ENCODE peak calls at places on chromosomes 6 and 20, in eight cellular contexts. Z is NCI-H2171 treated with DMSO at 0.1 percent for 48 hours, H is tibial artery, W is mucosa of gallbladder, Y is cardiac septum, P is hypothalamus, D is AG04450, J is NCI-H774. U is an unnamed sample.

GRCh38 chr6:158011478-158011920 is 29.8 kb downstream of the SYNJ2 start:
- DNase-seq in Z (no peak), H (no peak), W (no peak), Y (peak), P (no peak), D (no peak), J (no peak), U (no peak)

GRCh38 chr6:6856538-6857523 is 250.9 kb upstream of the RREB1 start:
- DNase-seq in Z (no peak), H (no peak), W (peak), Y (peak), P (no peak), D (no peak), J (no peak), U (peak)

GRCh38 chr6:82385961-82386360 is 22.3 kb downstream of the TPBG start:
- DNase-seq in Z (no peak), H (no peak), W (no peak), Y (no peak), P (no peak), D (no peak), J (peak), U (no peak)

GRCh38 chr6:111791415-111791814 is 81.8 kb downstream of the FYN start:
- DNase-seq in Z (no peak), H (no peak), W (no peak), Y (no peak), P (no peak), D (no peak), J (no peak), U (no peak)

GRCh38 chr6:124573953-124574352 is 388.3 kb upstream of the RNF217 start:
- DNase-seq in Z (peak), H (no peak), W (no peak), Y (no peak), P (no peak), D (no peak), J (peak), U (no peak)

GRCh38 chr20:49447946-49448809 is 34.3 kb downstream of the KCNB1 start:
- DNase-seq in Z (no peak), H (peak), W (peak), Y (no peak), P (no peak), D (no peak), J (no peak), U (no peak)

GRCh38 chr6:112343375-112343774 is 3.8 kb upstream of the RFPL4B start:
- DNase-seq in Z (peak), H (no peak), W (no peak), Y (no peak), P (no peak), D (no peak), J (peak), U (no peak)

GRCh38 chr6:44060622-44061374 is 66.5 kb downstream of the MRPL14 start:
- DNase-seq in Z (no peak), H (no peak), W (no peak), Y (no peak), P (no peak), D (no peak), J (no peak), U (no peak)

GRCh38 chr20:58981564-58982364 is 708 bp downstream of the NELFCD start:
- DNase-seq in Z (peak), H (no peak), W (no peak), Y (no peak), P (no peak), D (no peak), J (no peak), U (no peak)

GRCh38 chr6:17842014-17842776 is 135.5 kb upstream of the NUP153 start:
- DNase-seq in Z (no peak), H (no peak), W (no peak), Y (no peak), P (no peak), D (no peak), J (no peak), U (no peak)

GRCh38 chr6:17417817-17418216 is 24.4 kb downstream of the CAP2 start:
- DNase-seq in Z (no peak), H (no peak), W (no peak), Y (no peak), P (no peak), D (peak), J (no peak), U (no peak)

GRCh38 chr20:51492167-51493092 is 50.1 kb downstream of the NFATC2 start:
- DNase-seq in Z (no peak), H (peak), W (peak), Y (no peak), P (no peak), D (no peak), J (no peak), U (no peak)

GRCh38 chr6:159169557-159170332 is 545 bp downstream of the FNDC1 start:
- DNase-seq in Z (peak), H (no peak), W (no peak), Y (no peak), P (no peak), D (no peak), J (no peak), U (no peak)

GRCh38 chr6:124002377-124003081 is 198.9 kb downstream of the NKAIN2 start:
- DNase-seq in Z (no peak), H (no peak), W (no peak), Y (no peak), P (no peak), D (no peak), J (no peak), U (no peak)

GRCh38 chr6:26195924-26196845 is 109.0 kb downstream of the HFE start:
- DNase-seq in Z (no peak), H (no peak), W (no peak), Y (no peak), P (no peak), D (no peak), J (no peak), U (peak)

GRCh38 chr6:89221971-89222887 is 5.1 kb upstream of the GABRR1 start:
- DNase-seq in Z (no peak), H (peak), W (no peak), Y (no peak), P (no peak), D (no peak), J (no peak), U (no peak)

GRCh38 chr6:140441256-140441655 is 1066.8 kb upstream of the CITED2 start:
- DNase-seq in Z (peak), H (peak), W (peak), Y (peak), P (no peak), D (no peak), J (no peak), U (peak)

GRCh38 chr6:33075568-33076405 is at the start of gene HLA-DPB1:
- DNase-seq in Z (no peak), H (no peak), W (peak), Y (no peak), P (no peak), D (no peak), J (no peak), U (no peak)

GRCh38 chr20:36132802-36133211 is 21.7 kb upstream of the EPB41L1 start:
- DNase-seq in Z (no peak), H (no peak), W (no peak), Y (no peak), P (no peak), D (no peak), J (no peak), U (no peak)

GRCh38 chr20:53857723-53858236 is 212.6 kb downstream of the BCAS1 start:
- DNase-seq in Z (peak), H (no peak), W (no peak), Y (no peak), P (no peak), D (no peak), J (no peak), U (peak)

GRCh38 chr6:140077712-140078551 is 703.5 kb upstream of the CITED2 start:
- DNase-seq in Z (no peak), H (no peak), W (no peak), Y (no peak), P (no peak), D (no peak), J (no peak), U (no peak)

GRCh38 chr20:6122873-6123649 is at the start of gene FERMT1:
- DNase-seq in Z (peak), H (no peak), W (peak), Y (no peak), P (no peak), D (no peak), J (peak), U (peak)

GRCh38 chr6:145562771-145563615 is 172.3 kb downstream of the EPM2A start:
- DNase-seq in Z (no peak), H (no peak), W (no peak), Y (no peak), P (no peak), D (no peak), J (no peak), U (no peak)

GRCh38 chr6:155272353-155273222 is 8.8 kb downstream of the CLDN20 start:
- DNase-seq in Z (no peak), H (no peak), W (no peak), Y (no peak), P (no peak), D (no peak), J (no peak), U (no peak)

GRCh38 chr6:100479180-100480035 is 14.7 kb upstream of the SIM1 start:
- DNase-seq in Z (peak), H (no peak), W (no peak), Y (no peak), P (no peak), D (no peak), J (peak), U (no peak)

GRCh38 chr6:27604986-27605385 is 132.1 kb upstream of the ZNF184 start:
- DNase-seq in Z (no peak), H (no peak), W (no peak), Y (no peak), P (no peak), D (no peak), J (no peak), U (no peak)

GRCh38 chr6:52399511-52400315 is 20.4 kb upstream of the EFHC1 start:
- DNase-seq in Z (peak), H (no peak), W (peak), Y (no peak), P (no peak), D (no peak), J (peak), U (peak)

GRCh38 chr20:49724637-49725606 is 11.2 kb upstream of the B4GALT5 start:
- DNase-seq in Z (no peak), H (peak), W (peak), Y (peak), P (no peak), D (no peak), J (peak), U (no peak)

GRCh38 chr6:118685823-118686449 is 34.5 kb upstream of the CEP85L start:
- DNase-seq in Z (no peak), H (no peak), W (no peak), Y (no peak), P (no peak), D (no peak), J (no peak), U (no peak)

GRCh38 chr6:108363113-108363512 is 68.3 kb downstream of the AFG1L start:
- DNase-seq in Z (no peak), H (no peak), W (no peak), Y (no peak), P (no peak), D (no peak), J (no peak), U (no peak)

GRCh38 chr20:62591591-62591990 is 50.7 kb upstream of the SLCO4A1 start:
- DNase-seq in Z (no peak), H (no peak), W (no peak), Y (no peak), P (no peak), D (no peak), J (no peak), U (no peak)

U was measured in transverse colon.